ENCODE peak calls at places on chromosomes 13 and 19, in six cellular contexts. J, N, D, Y, K and W are unnamed samples.

GRCh38 chr13:44447783-44448182 is 74.2 kb downstream of the SERP2 start:
- DNase-seq in D (no peak), Y (no peak), J (no peak), K (no peak), N (no peak), W (no peak)

GRCh38 chr13:57629821-57630235 is 1.7 kb upstream of the PCDH17 start:
- DNase-seq in Y (peak; percentile 67), J (peak; percentile 29), K (no peak), D (peak; percentile 48), N (no peak), W (peak; percentile 92)

GRCh38 chr13:51955281-51955771 is 55.9 kb downstream of the ATP7B start:
- DNase-seq in D (no peak), J (no peak), Y (no peak), N (peak; percentile 53), K (no peak), W (no peak)

GRCh38 chr19:7550987-7551761 is 15.7 kb downstream of the PNPLA6 start:
- DNase-seq in K (peak; percentile 75), Y (peak; percentile 85), J (peak; percentile 62), N (peak; percentile 80), D (peak; percentile 84), W (no peak)

GRCh38 chr19:12782174-12782423 is 6.7 kb upstream of the HOOK2 start:
- DNase-seq in Y (no peak), N (no peak), D (peak; percentile 79), J (no peak), K (peak; percentile 44), W (no peak)

GRCh38 chr13:76622336-76623045 is 263.7 kb downstream of the KCTD12 start:
- DNase-seq in D (no peak), Y (no peak), N (no peak), K (no peak), J (no peak), W (no peak)

GRCh38 chr19:16088351-16088984 is 12.2 kb downstream of the TPM4 start:
- DNase-seq in J (peak; percentile 80), Y (peak; percentile 52), N (no peak), K (peak; percentile 65), D (no peak), W (no peak)

GRCh38 chr19:13557756-13558398 is 51.6 kb upstream of the CACNA1A start:
- DNase-seq in D (no peak), K (no peak), Y (no peak), N (no peak), J (no peak), W (no peak)

GRCh38 chr19:44741841-44742352 is 6.6 kb upstream of the BCL3 start:
- DNase-seq in N (peak; percentile 90), J (peak; percentile 100), K (peak; percentile 99), D (peak; percentile 99), Y (peak; percentile 98), W (peak; percentile 99)

GRCh38 chr19:8367327-8368001 is 3.5 kb downstream of the ANGPTL4 start:
- DNase-seq in J (peak; percentile 79), N (peak; percentile 57), D (peak; percentile 86), K (peak; percentile 53), Y (peak; percentile 96), W (no peak)

GRCh38 chr19:11288349-11288748 is 7.6 kb upstream of the TSPAN16 start:
- DNase-seq in D (no peak), J (peak; percentile 32), Y (no peak), K (no peak), N (peak; percentile 41), W (no peak)

GRCh38 chr19:46299004-46299509 is 2.2 kb downstream of the HIF3A start:
- DNase-seq in Y (peak; percentile 99), J (peak; percentile 90), K (peak; percentile 96), N (peak; percentile 7), D (peak; percentile 98), W (no peak)

GRCh38 chr13:99103536-99103935 is 97.1 kb upstream of the UBAC2 start:
- DNase-seq in Y (no peak), D (no peak), N (no peak), K (no peak), J (no peak), W (no peak)

GRCh38 chr13:102291587-102292218 is 110.1 kb downstream of the FGF14 start:
- DNase-seq in Y (no peak), D (no peak), J (no peak), K (no peak), N (no peak), W (no peak)

GRCh38 chr13:23146811-23147245 is 34.0 kb upstream of the SGCG start:
- DNase-seq in N (no peak), K (no peak), J (no peak), D (no peak), Y (no peak), W (no peak)

GRCh38 chr13:71864094-71864980 is 2.7 kb downstream of the DACH1 start:
- DNase-seq in D (peak; percentile 1), J (no peak), Y (no peak), K (peak; percentile 85), N (peak; percentile 41), W (no peak)

GRCh38 chr19:35977446-35978222 is 17.4 kb upstream of the SDHAF1 start:
- DNase-seq in Y (no peak), N (peak; percentile 53), K (no peak), J (peak; percentile 76), D (no peak), W (no peak)

GRCh38 chr13:25286308-25286968 is 850 bp downstream of the MTMR6 start:
- DNase-seq in K (peak; percentile 24), N (peak; percentile 37), Y (no peak), D (peak; percentile 34), J (no peak), W (no peak)

GRCh38 chr13:63107163-63107935 is 1691.7 kb upstream of the PCDH20 start:
- DNase-seq in K (no peak), D (no peak), N (no peak), Y (no peak), J (peak; percentile 13), W (no peak)

GRCh38 chr19:15300533-15301194 is 31.7 kb downstream of the BRD4 start:
- DNase-seq in K (no peak), Y (no peak), N (no peak), D (no peak), J (peak; percentile 19), W (no peak)

GRCh38 chr13:77779461-77780272 is 82.2 kb downstream of the SLAIN1 start:
- DNase-seq in N (peak; percentile 25), Y (peak; percentile 41), K (peak; percentile 54), D (peak; percentile 40), J (peak; percentile 61), W (no peak)

GRCh38 chr19:14375055-14375581 is 6.1 kb upstream of the ADGRE5 start:
- DNase-seq in Y (peak; percentile 52), K (no peak), N (no peak), J (no peak), D (peak; percentile 14), W (no peak)

GRCh38 chr13:110409581-110409992 is 102.5 kb downstream of the COL4A2 start:
- DNase-seq in N (no peak), K (no peak), Y (no peak), J (no peak), D (no peak), W (no peak)

GRCh38 chr19:2244486-2244885 is 4.6 kb upstream of the AMH start:
- DNase-seq in K (no peak), N (no peak), Y (no peak), D (no peak), J (no peak), W (no peak)

GRCh38 chr19:2242092-2242537 is 5.5 kb downstream of the SF3A2 start:
- DNase-seq in K (no peak), D (no peak), N (no peak), J (no peak), Y (no peak), W (no peak)

GRCh38 chr19:2243274-2244121 is 5.6 kb upstream of the AMH start:
- DNase-seq in Y (no peak), N (no peak), D (no peak), J (no peak), K (no peak), W (no peak)

GRCh38 chr19:2244122-2244411 is 5.1 kb upstream of the AMH start:
- DNase-seq in D (no peak), Y (no peak), J (no peak), K (no peak), N (no peak), W (no peak)

GRCh38 chr19:2242811-2243210 is 6.2 kb downstream of the SF3A2 start:
- DNase-seq in Y (no peak), D (no peak), K (no peak), N (no peak), J (no peak), W (no peak)
- H3K4me1 ChIP-seq in Y (peaks cover 49% of the 10 kb centered on the region), D (peaks cover 41% of the 10 kb centered on the region), K (peaks cover 20% of the 10 kb centered on the region), N (peaks cover 64% of the 10 kb centered on the region), J (peaks cover 64% of the 10 kb centered on the region), W (peaks cover 60% of the 10 kb centered on the region)

GRCh38 chr19:56113071-56113632 is 7.9 kb downstream of the ZNF787 start:
- DNase-seq in J (no peak), K (no peak), Y (no peak), D (no peak), N (no peak), W (no peak)
- TF ChIP-seq POLR2A in J (no peak), K (no peak), Y (no peak), D (no peak), N (no peak), W (no peak)

GRCh38 chr19:6138511-6138910 is 3.0 kb downstream of the ACSBG2 start:
- DNase-seq in J (no peak), Y (no peak), K (no peak), D (no peak), N (no peak), W (no peak)
- H3K4me1 ChIP-seq in J (no peaks in the 10 kb centered on the region), Y (no peaks in the 10 kb centered on the region), K (no peaks in the 10 kb centered on the region), D (no peaks in the 10 kb centered on the region), N (no peaks in the 10 kb centered on the region), W (no peaks in the 10 kb centered on the region)

DNA sequence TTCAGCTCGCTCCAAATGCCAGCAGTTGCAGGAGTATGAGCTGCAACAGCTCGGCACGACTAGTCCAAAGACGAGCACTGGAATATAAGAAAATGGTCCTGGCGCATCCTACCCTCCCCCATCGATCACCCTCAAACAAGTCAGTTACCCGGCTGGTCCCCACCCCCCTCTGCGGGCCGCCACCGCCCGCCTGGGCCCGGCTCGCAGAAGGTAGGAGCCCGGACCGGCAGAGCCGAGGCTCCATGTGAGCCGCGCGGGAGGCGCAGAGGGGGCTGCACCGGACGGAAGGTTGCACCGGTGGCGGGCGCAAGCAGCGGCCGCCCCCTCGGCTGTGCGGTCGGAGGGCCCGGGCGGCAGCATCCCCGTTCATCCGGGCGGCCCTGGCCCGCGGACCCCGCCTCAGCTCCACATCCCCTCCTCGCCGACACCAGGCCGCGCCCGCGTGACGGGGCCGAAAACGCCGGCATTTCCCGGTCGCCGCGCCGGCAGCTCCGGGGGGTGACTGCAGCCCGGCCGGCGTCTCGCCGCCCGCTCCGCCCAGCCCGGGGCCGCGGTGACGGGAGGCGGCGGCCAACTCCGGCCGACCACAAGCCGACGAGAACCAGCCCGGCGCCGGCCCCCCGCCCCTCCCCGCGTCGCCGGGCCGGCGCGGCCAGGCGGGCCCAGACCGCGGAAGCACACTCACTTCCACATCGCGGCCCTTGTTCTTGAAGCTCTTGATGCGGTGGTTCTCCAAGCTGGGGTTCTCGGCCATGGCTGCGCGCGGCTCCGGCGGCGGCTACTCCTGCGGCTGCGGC is 531 bp downstream of the KPNA3 start:
- DNase-seq in K (peak; percentile 17), J (peak; percentile 29), D (peak; percentile 63), Y (peak; percentile 47), N (peak; percentile 52), W (no peak)
- TF ChIP-seq POLR2A in K (no peak), J (no peak), D (no peak), Y (no peak), N (no peak), W (no peak)

GRCh38 chr19:39127812-39128510 is 2.4 kb downstream of the PAK4 start:
- DNase-seq in Y (peak; percentile 87), D (peak; percentile 93), K (peak; percentile 60), N (no peak), J (no peak), W (no peak)
- H3K4me1 ChIP-seq in Y (peaks cover 81% of the 10 kb centered on the region), D (peaks cover 69% of the 10 kb centered on the region), K (peaks cover 57% of the 10 kb centered on the region), N (peaks cover 49% of the 10 kb centered on the region), J (peaks cover 52% of the 10 kb centered on the region), W (peaks cover 72% of the 10 kb centered on the region)

GRCh38 chr19:37926255-37926654 is 19.2 kb downstream of the SIPA1L3 start:
- DNase-seq in K (no peak), Y (no peak), D (no peak), N (no peak), J (no peak), W (no peak)
- TF ChIP-seq POLR2A in K (no peak), Y (no peak), D (no peak), N (no peak), J (no peak), W (no peak)